ENCODE peak calls at places on chromosomes 11 and 22, in four cellular contexts. Y, B, M and Q are unnamed samples.

GRCh38 chr22:49764151-49764581 is 63.5 kb downstream of the BRD1 start:
- DNase-seq in Y (no peak), B (no peak), M (peak), Q (no peak)

GRCh38 chr11:17443423-17443822 is 33.2 kb downstream of the ABCC8 start:
- DNase-seq in Y (no peak), B (no peak), M (no peak), Q (no peak)

GRCh38 chr11:43632171-43632570 is 48.4 kb upstream of the HSD17B12 start:
- DNase-seq in Y (peak), B (no peak), M (peak), Q (no peak)

GRCh38 chr11:44619931-44620725 is 54.7 kb downstream of the CD82 start:
- DNase-seq in Y (no peak), B (no peak), M (no peak), Q (no peak)

GRCh38 chr11:57155838-57156583 is 25.7 kb upstream of the LRRC55 start:
- DNase-seq in Y (no peak), B (no peak), M (no peak), Q (peak)

GRCh38 chr22:17672417-17672991 is 33.9 kb downstream of the BCL2L13 start:
- DNase-seq in Y (peak), B (no peak), M (no peak), Q (no peak)

GRCh38 chr11:109547356-109548027 is 125.5 kb downstream of the C11orf87 start:
- DNase-seq in Y (peak), B (no peak), M (peak), Q (no peak)

GRCh38 chr11:12546122-12546521 is 128.1 kb upstream of the TEAD1 start:
- DNase-seq in Y (no peak), B (no peak), M (no peak), Q (no peak)

GRCh38 chr11:43789700-43790443 is 90.8 kb upstream of the ALKBH3 start:
- DNase-seq in Y (peak), B (no peak), M (peak), Q (no peak)

GRCh38 chr11:14264966-14265365 is 94.0 kb downstream of the RRAS2 start:
- DNase-seq in Y (no peak), B (no peak), M (no peak), Q (no peak)

GRCh38 chr11:65894034-65894591 is 3.6 kb downstream of the CCDC85B start:
- DNase-seq in Y (no peak), B (no peak), M (no peak), Q (no peak)

GRCh38 chr11:22920939-22921565 is 60.8 kb upstream of the CCDC179 start:
- DNase-seq in Y (peak), B (no peak), M (peak), Q (peak)

GRCh38 chr22:17569971-17570511 is 6.7 kb downstream of the SLC25A18 start:
- DNase-seq in Y (no peak), B (no peak), M (peak), Q (no peak)

GRCh38 chr11:35276396-35276795 is 137.4 kb downstream of the CD44 start:
- DNase-seq in Y (no peak), B (no peak), M (peak), Q (no peak)

GRCh38 chr22:40533712-40534378 is 102.7 kb downstream of the MRTFA start:
- DNase-seq in Y (peak), B (no peak), M (peak), Q (no peak)

GRCh38 chr11:2260491-2261364 is 9.7 kb downstream of the ASCL2 start:
- DNase-seq in Y (no peak), B (no peak), M (no peak), Q (no peak)

GRCh38 chr11:105100206-105100605 is 39.4 kb downstream of the CARD18 start:
- DNase-seq in Y (peak), B (no peak), M (no peak), Q (no peak)

GRCh38 chr11:75762885-75763284 is 5.7 kb upstream of the DGAT2 start:
- DNase-seq in Y (peak), B (no peak), M (peak), Q (no peak)

GRCh38 chr11:75705541-75705940 is 12.1 kb upstream of the MOGAT2 start:
- DNase-seq in Y (no peak), B (no peak), M (no peak), Q (no peak)

GRCh38 chr11:113778111-113778910 is 1.3 kb upstream of the CLDN25 start:
- DNase-seq in Y (peak), B (no peak), M (peak), Q (no peak)